ENCODE peak calls at places on chromosome 18, in eight cellular contexts. One of them, this sample, is unnamed.

GRCh38 chr18:67551146-67551545 is 34.6 kb upstream of the DSEL start:
- DNase-seq in RWPE1: no peak
- DNase-seq in activated CD4-positive, alpha-beta T cell treated with anti-CD3 and anti-CD28 coated beads for 24 hours: no peak
- DNase-seq in AG10803: no peak
- DNase-seq in colonic mucosa: no peak
- DNase-seq in astrocyte of the hippocampus: no peak
- DNase-seq in EL: no peak
- DNase-seq in stimulated activated CD8-positive, alpha-beta memory T cell treated with anti-CD3 and anti-CD28 coated beads, Interleukin-15, amount 100 ng/mL, for 48 hours: no peak
- DNase-seq in this sample: no peak

GRCh38 chr18:13376841-13377351 is 158.3 kb downstream of the LDLRAD4 start:
- DNase-seq in astrocyte of the hippocampus: no peak
- DNase-seq in colonic mucosa: no peak
- DNase-seq in EL: no peak
- DNase-seq in AG10803: no peak
- DNase-seq in RWPE1: no peak
- DNase-seq in activated CD4-positive, alpha-beta T cell treated with anti-CD3 and anti-CD28 coated beads for 24 hours: peak; percentile 60
- DNase-seq in stimulated activated CD8-positive, alpha-beta memory T cell treated with anti-CD3 and anti-CD28 coated beads, Interleukin-15, amount 100 ng/mL, for 48 hours: peak; percentile 67
- DNase-seq in this sample: no peak

GRCh38 chr18:25075793-25076192 is 276.2 kb downstream of the ZNF521 start:
- DNase-seq in colonic mucosa: no peak
- DNase-seq in EL: no peak
- DNase-seq in astrocyte of the hippocampus: no peak
- DNase-seq in AG10803: peak; percentile 56
- DNase-seq in stimulated activated CD8-positive, alpha-beta memory T cell treated with anti-CD3 and anti-CD28 coated beads, Interleukin-15, amount 100 ng/mL, for 48 hours: no peak
- DNase-seq in activated CD4-positive, alpha-beta T cell treated with anti-CD3 and anti-CD28 coated beads for 24 hours: no peak
- DNase-seq in RWPE1: no peak
- DNase-seq in this sample: no peak

GRCh38 chr18:59549797-59550516 is 147.3 kb downstream of the CCBE1 start:
- DNase-seq in stimulated activated CD8-positive, alpha-beta memory T cell treated with anti-CD3 and anti-CD28 coated beads, Interleukin-15, amount 100 ng/mL, for 48 hours: no peak
- DNase-seq in colonic mucosa: no peak
- DNase-seq in astrocyte of the hippocampus: peak; percentile 51
- DNase-seq in RWPE1: no peak
- DNase-seq in AG10803: peak; percentile 21
- DNase-seq in EL: no peak
- DNase-seq in activated CD4-positive, alpha-beta T cell treated with anti-CD3 and anti-CD28 coated beads for 24 hours: no peak
- DNase-seq in this sample: peak; percentile 22

GRCh38 chr18:43077510-43078290 is 37.8 kb downstream of the RIT2 start:
- DNase-seq in stimulated activated CD8-positive, alpha-beta memory T cell treated with anti-CD3 and anti-CD28 coated beads, Interleukin-15, amount 100 ng/mL, for 48 hours: no peak
- DNase-seq in astrocyte of the hippocampus: no peak
- DNase-seq in AG10803: no peak
- DNase-seq in EL: no peak
- DNase-seq in colonic mucosa: no peak
- DNase-seq in RWPE1: no peak
- DNase-seq in activated CD4-positive, alpha-beta T cell treated with anti-CD3 and anti-CD28 coated beads for 24 hours: no peak
- DNase-seq in this sample: no peak

GRCh38 chr18:28690836-28691835 is 514.2 kb upstream of the CDH2 start:
- DNase-seq in stimulated activated CD8-positive, alpha-beta memory T cell treated with anti-CD3 and anti-CD28 coated beads, Interleukin-15, amount 100 ng/mL, for 48 hours: no peak
- DNase-seq in AG10803: no peak
- DNase-seq in activated CD4-positive, alpha-beta T cell treated with anti-CD3 and anti-CD28 coated beads for 24 hours: no peak
- DNase-seq in colonic mucosa: no peak
- DNase-seq in RWPE1: no peak
- DNase-seq in astrocyte of the hippocampus: no peak
- DNase-seq in EL: peak; percentile 23
- DNase-seq in this sample: peak; percentile 59

GRCh38 chr18:34039194-34039593 is 185.5 kb downstream of the NOL4 start:
- DNase-seq in colonic mucosa: no peak
- DNase-seq in RWPE1: no peak
- DNase-seq in astrocyte of the hippocampus: peak; percentile 56
- DNase-seq in AG10803: no peak
- DNase-seq in EL: no peak
- DNase-seq in stimulated activated CD8-positive, alpha-beta memory T cell treated with anti-CD3 and anti-CD28 coated beads, Interleukin-15, amount 100 ng/mL, for 48 hours: no peak
- DNase-seq in activated CD4-positive, alpha-beta T cell treated with anti-CD3 and anti-CD28 coated beads for 24 hours: no peak
- DNase-seq in this sample: no peak

GRCh38 chr18:46464926-46465655 is 191.9 kb downstream of the LOXHD1 start:
- DNase-seq in AG10803: no peak
- DNase-seq in RWPE1: no peak
- DNase-seq in colonic mucosa: no peak
- DNase-seq in astrocyte of the hippocampus: no peak
- DNase-seq in activated CD4-positive, alpha-beta T cell treated with anti-CD3 and anti-CD28 coated beads for 24 hours: no peak
- DNase-seq in stimulated activated CD8-positive, alpha-beta memory T cell treated with anti-CD3 and anti-CD28 coated beads, Interleukin-15, amount 100 ng/mL, for 48 hours: no peak
- DNase-seq in EL: no peak
- DNase-seq in this sample: no peak

GRCh38 chr18:32930695-32931301 is 158.0 kb upstream of the KLHL14 start:
- DNase-seq in astrocyte of the hippocampus: peak; percentile 56
- DNase-seq in colonic mucosa: no peak
- DNase-seq in RWPE1: peak; percentile 8
- DNase-seq in activated CD4-positive, alpha-beta T cell treated with anti-CD3 and anti-CD28 coated beads for 24 hours: no peak
- DNase-seq in AG10803: peak; percentile 46
- DNase-seq in EL: no peak
- DNase-seq in stimulated activated CD8-positive, alpha-beta memory T cell treated with anti-CD3 and anti-CD28 coated beads, Interleukin-15, amount 100 ng/mL, for 48 hours: no peak
- DNase-seq in this sample: peak; percentile 8

This sample was measured in M059J.